ENCODE peak calls at places on chromosomes 2 and 18, in seven cellular contexts. One of them, this sample, is unnamed.

GRCh38 chr2:218026244-218026643 is 23.4 kb upstream of the TNS1 start:
- DNase-seq in HFFc6: no peak
- DNase-seq in left ventricle myocardium inferior: no peak
- DNase-seq in activated CD8-positive, alpha-beta T cell treated with anti-CD3 and anti-CD28 coated beads for 36 hours: no peak
- DNase-seq in fibroblast of mammary gland: no peak
- DNase-seq in astrocyte of the spinal cord: no peak
- DNase-seq in stomach: no peak
- DNase-seq in this sample: no peak

GRCh38 chr2:240048237-240048636 is 5.1 kb downstream of the OR6B3 start:
- DNase-seq in stomach: no peak
- DNase-seq in fibroblast of mammary gland: no peak
- DNase-seq in left ventricle myocardium inferior: no peak
- DNase-seq in activated CD8-positive, alpha-beta T cell treated with anti-CD3 and anti-CD28 coated beads for 36 hours: no peak
- DNase-seq in astrocyte of the spinal cord: no peak
- DNase-seq in HFFc6: no peak
- DNase-seq in this sample: no peak

GRCh38 chr2:236176417-236176816 is 8.2 kb upstream of the GBX2 start:
- DNase-seq in left ventricle myocardium inferior: no peak
- DNase-seq in fibroblast of mammary gland: peak; percentile 34
- DNase-seq in stomach: no peak
- DNase-seq in astrocyte of the spinal cord: no peak
- DNase-seq in activated CD8-positive, alpha-beta T cell treated with anti-CD3 and anti-CD28 coated beads for 36 hours: peak; percentile 33
- DNase-seq in HFFc6: no peak
- DNase-seq in this sample: peak; percentile 34

GRCh38 chr2:219073413-219074129 is 12.8 kb upstream of the IHH start:
- DNase-seq in stomach: peak; percentile 68
- DNase-seq in fibroblast of mammary gland: peak; percentile 76
- DNase-seq in activated CD8-positive, alpha-beta T cell treated with anti-CD3 and anti-CD28 coated beads for 36 hours: peak; percentile 43
- DNase-seq in left ventricle myocardium inferior: no peak
- DNase-seq in HFFc6: peak; percentile 52
- DNase-seq in astrocyte of the spinal cord: peak; percentile 79
- DNase-seq in this sample: peak; percentile 90

GRCh38 chr18:27298215-27298804 is 113.2 kb upstream of the CHST9 start:
- DNase-seq in HFFc6: no peak
- DNase-seq in activated CD8-positive, alpha-beta T cell treated with anti-CD3 and anti-CD28 coated beads for 36 hours: no peak
- DNase-seq in fibroblast of mammary gland: no peak
- DNase-seq in stomach: no peak
- DNase-seq in astrocyte of the spinal cord: peak; percentile 4
- DNase-seq in left ventricle myocardium inferior: no peak
- DNase-seq in this sample: no peak

GRCh38 chr2:191013617-191013875 is 425 bp downstream of the STAT1 start:
- DNase-seq in fibroblast of mammary gland: peak; percentile 25
- DNase-seq in left ventricle myocardium inferior: no peak
- DNase-seq in stomach: no peak
- DNase-seq in astrocyte of the spinal cord: no peak
- DNase-seq in activated CD8-positive, alpha-beta T cell treated with anti-CD3 and anti-CD28 coated beads for 36 hours: no peak
- DNase-seq in HFFc6: no peak
- DNase-seq in this sample: no peak

GRCh38 chr18:3979024-3979423 is 476.1 kb downstream of the DLGAP1 start:
- DNase-seq in left ventricle myocardium inferior: no peak
- DNase-seq in activated CD8-positive, alpha-beta T cell treated with anti-CD3 and anti-CD28 coated beads for 36 hours: no peak
- DNase-seq in astrocyte of the spinal cord: no peak
- DNase-seq in HFFc6: no peak
- DNase-seq in fibroblast of mammary gland: no peak
- DNase-seq in stomach: no peak
- DNase-seq in this sample: no peak

GRCh38 chr18:56492136-56492535 is 146.3 kb downstream of the TXNL1 start:
- DNase-seq in activated CD8-positive, alpha-beta T cell treated with anti-CD3 and anti-CD28 coated beads for 36 hours: no peak
- DNase-seq in fibroblast of mammary gland: no peak
- DNase-seq in HFFc6: no peak
- DNase-seq in left ventricle myocardium inferior: no peak
- DNase-seq in astrocyte of the spinal cord: no peak
- DNase-seq in stomach: no peak
- DNase-seq in this sample: no peak

GRCh38 chr2:48755473-48755872 is at the start of gene LHCGR:
- DNase-seq in activated CD8-positive, alpha-beta T cell treated with anti-CD3 and anti-CD28 coated beads for 36 hours: no peak
- DNase-seq in fibroblast of mammary gland: peak; percentile 7
- DNase-seq in stomach: no peak
- DNase-seq in HFFc6: no peak
- DNase-seq in left ventricle myocardium inferior: peak; percentile 15
- DNase-seq in astrocyte of the spinal cord: no peak
- DNase-seq in this sample: no peak

GRCh38 chr18:63157293-63158011 is 162.1 kb downstream of the BCL2 start:
- DNase-seq in fibroblast of mammary gland: no peak
- DNase-seq in HFFc6: no peak
- DNase-seq in stomach: no peak
- DNase-seq in astrocyte of the spinal cord: no peak
- DNase-seq in left ventricle myocardium inferior: no peak
- DNase-seq in activated CD8-positive, alpha-beta T cell treated with anti-CD3 and anti-CD28 coated beads for 36 hours: peak; percentile 61
- DNase-seq in this sample: no peak

GRCh38 chr2:63506350-63506749 is 81.9 kb downstream of the WDPCP start:
- DNase-seq in stomach: no peak
- DNase-seq in fibroblast of mammary gland: no peak
- DNase-seq in activated CD8-positive, alpha-beta T cell treated with anti-CD3 and anti-CD28 coated beads for 36 hours: no peak
- DNase-seq in HFFc6: no peak
- DNase-seq in astrocyte of the spinal cord: no peak
- DNase-seq in left ventricle myocardium inferior: no peak
- DNase-seq in this sample: no peak

GRCh38 chr2:222939208-222939846 is 78.5 kb downstream of the ACSL3 start:
- DNase-seq in fibroblast of mammary gland: peak; percentile 74
- DNase-seq in stomach: peak; percentile 70
- DNase-seq in activated CD8-positive, alpha-beta T cell treated with anti-CD3 and anti-CD28 coated beads for 36 hours: peak; percentile 80
- DNase-seq in HFFc6: peak; percentile 74
- DNase-seq in left ventricle myocardium inferior: no peak
- DNase-seq in astrocyte of the spinal cord: peak; percentile 65
- DNase-seq in this sample: peak; percentile 84

GRCh38 chr2:174693344-174693743 is 70.9 kb downstream of the CHRNA1 start:
- DNase-seq in HFFc6: no peak
- DNase-seq in left ventricle myocardium inferior: no peak
- DNase-seq in stomach: no peak
- DNase-seq in astrocyte of the spinal cord: no peak
- DNase-seq in activated CD8-positive, alpha-beta T cell treated with anti-CD3 and anti-CD28 coated beads for 36 hours: no peak
- DNase-seq in fibroblast of mammary gland: no peak
- DNase-seq in this sample: no peak

GRCh38 chr2:11914455-11914854 is 168.0 kb downstream of the LPIN1 start:
- DNase-seq in fibroblast of mammary gland: peak; percentile 28
- DNase-seq in activated CD8-positive, alpha-beta T cell treated with anti-CD3 and anti-CD28 coated beads for 36 hours: no peak
- DNase-seq in HFFc6: no peak
- DNase-seq in stomach: no peak
- DNase-seq in astrocyte of the spinal cord: peak; percentile 12
- DNase-seq in left ventricle myocardium inferior: no peak
- DNase-seq in this sample: no peak

GRCh38 chr18:12768622-12769021 is 65.8 kb downstream of the PSMG2 start:
- DNase-seq in activated CD8-positive, alpha-beta T cell treated with anti-CD3 and anti-CD28 coated beads for 36 hours: no peak
- DNase-seq in stomach: no peak
- DNase-seq in left ventricle myocardium inferior: no peak
- DNase-seq in fibroblast of mammary gland: peak; percentile 61
- DNase-seq in HFFc6: peak; percentile 46
- DNase-seq in astrocyte of the spinal cord: peak; percentile 33
- DNase-seq in this sample: no peak

GRCh38 chr2:112012556-112012955 is 42.5 kb upstream of the TMEM87B start:
- DNase-seq in fibroblast of mammary gland: no peak
- DNase-seq in stomach: no peak
- DNase-seq in HFFc6: no peak
- DNase-seq in activated CD8-positive, alpha-beta T cell treated with anti-CD3 and anti-CD28 coated beads for 36 hours: no peak
- DNase-seq in left ventricle myocardium inferior: no peak
- DNase-seq in astrocyte of the spinal cord: no peak
- DNase-seq in this sample: no peak

GRCh38 chr2:237171895-237172294 is 86.2 kb downstream of the COPS8 start:
- DNase-seq in stomach: no peak
- DNase-seq in HFFc6: no peak
- DNase-seq in astrocyte of the spinal cord: no peak
- DNase-seq in left ventricle myocardium inferior: no peak
- DNase-seq in activated CD8-positive, alpha-beta T cell treated with anti-CD3 and anti-CD28 coated beads for 36 hours: no peak
- DNase-seq in fibroblast of mammary gland: no peak
- DNase-seq in this sample: no peak

GRCh38 chr2:151374426-151374825 is 17.0 kb downstream of the TNFAIP6 start:
- DNase-seq in astrocyte of the spinal cord: peak; percentile 69
- DNase-seq in fibroblast of mammary gland: peak; percentile 87
- DNase-seq in stomach: no peak
- DNase-seq in activated CD8-positive, alpha-beta T cell treated with anti-CD3 and anti-CD28 coated beads for 36 hours: peak; percentile 6
- DNase-seq in left ventricle myocardium inferior: no peak
- DNase-seq in HFFc6: peak; percentile 82
- DNase-seq in this sample: no peak

GRCh38 chr2:124933883-124934282 is 908.8 kb downstream of the CNTNAP5 start:
- DNase-seq in activated CD8-positive, alpha-beta T cell treated with anti-CD3 and anti-CD28 coated beads for 36 hours: no peak
- DNase-seq in HFFc6: no peak
- DNase-seq in left ventricle myocardium inferior: no peak
- DNase-seq in stomach: no peak
- DNase-seq in fibroblast of mammary gland: no peak
- DNase-seq in astrocyte of the spinal cord: no peak
- DNase-seq in this sample: no peak

GRCh38 chr2:182066439-182067061 is 80.9 kb downstream of the PPP1R1C start:
- DNase-seq in astrocyte of the spinal cord: peak; percentile 85
- DNase-seq in fibroblast of mammary gland: peak; percentile 96
- DNase-seq in HFFc6: peak; percentile 95
- DNase-seq in stomach: no peak
- DNase-seq in left ventricle myocardium inferior: no peak
- DNase-seq in activated CD8-positive, alpha-beta T cell treated with anti-CD3 and anti-CD28 coated beads for 36 hours: no peak
- DNase-seq in this sample: no peak

GRCh38 chr2:61795408-61795807 is 58.5 kb downstream of the FAM161A start:
- DNase-seq in fibroblast of mammary gland: no peak
- DNase-seq in activated CD8-positive, alpha-beta T cell treated with anti-CD3 and anti-CD28 coated beads for 36 hours: no peak
- DNase-seq in stomach: no peak
- DNase-seq in HFFc6: no peak
- DNase-seq in left ventricle myocardium inferior: no peak
- DNase-seq in astrocyte of the spinal cord: no peak
- DNase-seq in this sample: no peak

GRCh38 chr2:121810959-121811853 is 55.8 kb downstream of the TSN start:
- DNase-seq in astrocyte of the spinal cord: peak; percentile 65
- DNase-seq in left ventricle myocardium inferior: peak; percentile 50
- DNase-seq in stomach: peak; percentile 39
- DNase-seq in fibroblast of mammary gland: peak; percentile 68
- DNase-seq in activated CD8-positive, alpha-beta T cell treated with anti-CD3 and anti-CD28 coated beads for 36 hours: peak; percentile 18
- DNase-seq in HFFc6: peak; percentile 60
- DNase-seq in this sample: no peak

DNA sequence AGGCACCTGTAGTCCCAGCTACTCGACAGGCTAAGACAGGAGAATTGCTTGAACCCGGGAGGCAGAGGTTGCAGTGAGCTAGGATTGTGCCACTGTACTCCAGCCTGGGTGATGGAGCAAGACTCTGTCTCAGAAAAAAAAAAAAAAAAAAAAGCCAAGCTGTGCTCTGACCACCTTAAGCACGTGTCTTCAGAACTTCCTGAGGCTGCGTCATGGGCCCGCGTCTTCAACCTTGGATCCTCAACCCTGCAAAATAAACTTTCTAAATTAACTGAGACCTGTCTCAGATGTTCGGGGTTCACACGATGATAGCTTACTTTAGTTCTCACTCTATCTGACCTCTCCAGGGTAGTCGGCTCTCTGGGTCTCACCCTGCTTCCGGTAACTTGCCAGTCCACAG is 65.8 kb upstream of the CABLES1 start:
- DNase-seq in stomach: no peak
- DNase-seq in astrocyte of the spinal cord: no peak
- DNase-seq in HFFc6: no peak
- DNase-seq in fibroblast of mammary gland: no peak
- DNase-seq in activated CD8-positive, alpha-beta T cell treated with anti-CD3 and anti-CD28 coated beads for 36 hours: peak; percentile 58
- DNase-seq in left ventricle myocardium inferior: no peak
- DNase-seq in this sample: no peak
- TF ChIP-seq CTCF in stomach: no peak
- TF ChIP-seq CTCF in astrocyte of the spinal cord: no peak
- TF ChIP-seq CTCF in HFFc6: no peak
- TF ChIP-seq CTCF in fibroblast of mammary gland: no peak
- TF ChIP-seq CTCF in activated CD8-positive, alpha-beta T cell treated with anti-CD3 and anti-CD28 coated beads for 36 hours: no peak
- TF ChIP-seq CTCF in left ventricle myocardium inferior: no peak
- TF ChIP-seq CTCF in this sample: no peak

GRCh38 chr2:46294185-46294836 is 2.9 kb upstream of the EPAS1 start:
- DNase-seq in astrocyte of the spinal cord: no peak
- DNase-seq in fibroblast of mammary gland: peak; percentile 49
- DNase-seq in HFFc6: no peak
- DNase-seq in activated CD8-positive, alpha-beta T cell treated with anti-CD3 and anti-CD28 coated beads for 36 hours: peak; percentile 54
- DNase-seq in left ventricle myocardium inferior: peak; percentile 31
- DNase-seq in stomach: no peak
- DNase-seq in this sample: no peak
- TF ChIP-seq CTCF in astrocyte of the spinal cord: peak; percentile 38
- TF ChIP-seq CTCF in fibroblast of mammary gland: peak; percentile 48
- TF ChIP-seq CTCF in HFFc6: peak; percentile 69
- TF ChIP-seq CTCF in activated CD8-positive, alpha-beta T cell treated with anti-CD3 and anti-CD28 coated beads for 36 hours: no peak
- TF ChIP-seq CTCF in left ventricle myocardium inferior: peak; percentile 51
- TF ChIP-seq CTCF in stomach: peak; percentile 12
- TF ChIP-seq CTCF in this sample: no peak

GRCh38 chr2:6866982-6867381 is 1.3 kb upstream of the CMPK2 start:
- DNase-seq in astrocyte of the spinal cord: no peak
- DNase-seq in stomach: no peak
- DNase-seq in fibroblast of mammary gland: no peak
- DNase-seq in left ventricle myocardium inferior: no peak
- DNase-seq in HFFc6: no peak
- DNase-seq in activated CD8-positive, alpha-beta T cell treated with anti-CD3 and anti-CD28 coated beads for 36 hours: no peak
- DNase-seq in this sample: no peak

GRCh38 chr2:6865346-6866238 is at the start of gene CMPK2:
- DNase-seq in activated CD8-positive, alpha-beta T cell treated with anti-CD3 and anti-CD28 coated beads for 36 hours: peak; percentile 80
- DNase-seq in HFFc6: no peak
- DNase-seq in fibroblast of mammary gland: peak; percentile 23
- DNase-seq in left ventricle myocardium inferior: peak; percentile 75
- DNase-seq in stomach: peak; percentile 85
- DNase-seq in astrocyte of the spinal cord: peak; percentile 39
- DNase-seq in this sample: peak; percentile 82

GRCh38 chr2:6864938-6865345 is 765 bp downstream of the CMPK2 start:
- DNase-seq in fibroblast of mammary gland: no peak
- DNase-seq in astrocyte of the spinal cord: no peak
- DNase-seq in activated CD8-positive, alpha-beta T cell treated with anti-CD3 and anti-CD28 coated beads for 36 hours: peak; percentile 31
- DNase-seq in stomach: peak; percentile 30
- DNase-seq in HFFc6: no peak
- DNase-seq in left ventricle myocardium inferior: peak; percentile 31
- DNase-seq in this sample: no peak

GRCh38 chr2:6864251-6864758 is 1.4 kb downstream of the CMPK2 start:
- DNase-seq in HFFc6: no peak
- DNase-seq in astrocyte of the spinal cord: no peak
- DNase-seq in activated CD8-positive, alpha-beta T cell treated with anti-CD3 and anti-CD28 coated beads for 36 hours: no peak
- DNase-seq in left ventricle myocardium inferior: no peak
- DNase-seq in fibroblast of mammary gland: no peak
- DNase-seq in stomach: no peak
- DNase-seq in this sample: no peak

DNA sequence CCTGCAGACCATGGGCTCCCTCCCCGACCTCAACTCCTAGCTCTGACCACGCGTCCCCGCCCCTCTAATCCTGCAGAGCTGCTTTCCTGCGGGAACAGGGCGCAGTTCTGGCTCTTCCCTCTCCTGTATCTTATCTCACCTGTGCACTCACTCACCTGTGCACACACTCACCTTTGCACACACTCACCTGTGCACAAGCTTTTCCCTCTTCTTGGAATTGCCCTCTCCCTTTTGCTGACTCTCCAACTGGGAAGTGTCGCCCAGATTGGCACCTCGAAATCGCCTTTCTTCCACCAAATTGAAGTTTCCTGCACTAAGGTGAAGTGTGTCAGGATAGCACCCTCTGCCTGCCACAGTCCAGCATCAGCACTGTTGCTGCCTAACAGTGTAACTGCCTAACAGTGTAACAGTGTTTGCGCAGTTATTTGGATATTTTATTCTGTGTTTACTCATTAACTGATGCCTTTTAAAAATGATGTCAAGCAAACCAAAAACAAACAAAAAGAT is 585 bp upstream of the CMPK2 start:
- DNase-seq in stomach: peak; percentile 44
- DNase-seq in HFFc6: no peak
- DNase-seq in astrocyte of the spinal cord: peak; percentile 23
- DNase-seq in left ventricle myocardium inferior: no peak
- DNase-seq in activated CD8-positive, alpha-beta T cell treated with anti-CD3 and anti-CD28 coated beads for 36 hours: peak; percentile 51
- DNase-seq in fibroblast of mammary gland: peak; percentile 24
- DNase-seq in this sample: no peak
- TF ChIP-seq CTCF in stomach: peak; percentile 17
- TF ChIP-seq CTCF in HFFc6: no peak
- TF ChIP-seq CTCF in astrocyte of the spinal cord: peak; percentile 69
- TF ChIP-seq CTCF in left ventricle myocardium inferior: peak; percentile 52
- TF ChIP-seq CTCF in activated CD8-positive, alpha-beta T cell treated with anti-CD3 and anti-CD28 coated beads for 36 hours: peak; percentile 51
- TF ChIP-seq CTCF in fibroblast of mammary gland: peak; percentile 38
- TF ChIP-seq CTCF in this sample: no peak

GRCh38 chr2:127201452-127201851 is 18.6 kb downstream of the CYP27C1 start:
- DNase-seq in activated CD8-positive, alpha-beta T cell treated with anti-CD3 and anti-CD28 coated beads for 36 hours: no peak
- DNase-seq in HFFc6: no peak
- DNase-seq in fibroblast of mammary gland: no peak
- DNase-seq in stomach: no peak
- DNase-seq in left ventricle myocardium inferior: no peak
- DNase-seq in astrocyte of the spinal cord: no peak
- DNase-seq in this sample: no peak
- TF ChIP-seq CTCF in activated CD8-positive, alpha-beta T cell treated with anti-CD3 and anti-CD28 coated beads for 36 hours: no peak
- TF ChIP-seq CTCF in HFFc6: no peak
- TF ChIP-seq CTCF in fibroblast of mammary gland: no peak
- TF ChIP-seq CTCF in stomach: no peak
- TF ChIP-seq CTCF in left ventricle myocardium inferior: no peak
- TF ChIP-seq CTCF in astrocyte of the spinal cord: no peak
- TF ChIP-seq CTCF in this sample: no peak